ENCODE peak calls at places on chromosomes 1 and 21, in nine cellular contexts. I is CD4-positive, alpha-beta T cell; Y is IMR-90; X is BJ; R is sigmoid colon; K is foreskin keratinocyte; Z is WTC11; S is ascending aorta; W is cardiac fibroblast. A is an unnamed sample.

GRCh38 chr21:25457946-25458345 is 149.3 kb downstream of the MRPL39 start:
- DNase-seq in S (no peak), K (no peak), Y (no peak), Z (no peak), I (no peak), X (no peak), W (no peak), R (no peak), A (no peak)

GRCh38 chr1:218878369-218878768 is 295.3 kb upstream of the LYPLAL1 start:
- DNase-seq in Y (peak), W (peak), K (no peak), S (no peak), X (no peak), R (no peak), I (no peak), Z (no peak), A (no peak)

GRCh38 chr1:183841950-183842816 is 37.3 kb downstream of the RGL1 start:
- DNase-seq in Y (peak), Z (no peak), K (no peak), X (peak), R (peak), I (no peak), W (peak), S (no peak), A (no peak)

GRCh38 chr1:12097321-12097720 is 34.2 kb downstream of the TNFRSF8 start:
- DNase-seq in Y (peak), S (no peak), K (no peak), I (no peak), W (peak), Z (no peak), R (no peak), X (no peak), A (no peak)

GRCh38 chr1:233025156-233025555 is 74.7 kb downstream of the NTPCR start:
- DNase-seq in W (peak), K (no peak), Z (peak), X (no peak), I (no peak), S (no peak), Y (peak), R (no peak), A (peak)

GRCh38 chr1:226733309-226733708 is 5.8 kb downstream of the ITPKB start:
- DNase-seq in Z (no peak), S (no peak), K (no peak), R (no peak), W (no peak), I (no peak), X (no peak), Y (no peak), A (no peak)

GRCh38 chr1:42941640-42942330 is 16.9 kb downstream of the SLC2A1 start:
- DNase-seq in W (peak), X (peak), S (peak), Z (no peak), Y (peak), K (no peak), I (no peak), R (peak), A (no peak)

GRCh38 chr1:11751087-11751486 is 10.9 kb upstream of the C1orf167 start:
- DNase-seq in I (no peak), K (no peak), Z (no peak), X (no peak), Y (no peak), R (no peak), W (no peak), S (no peak), A (no peak)

GRCh38 chr1:63663301-63663700 is 70.1 kb downstream of the PGM1 start:
- DNase-seq in K (peak), I (no peak), Y (peak), Z (no peak), X (peak), W (peak), R (no peak), S (no peak), A (no peak)

GRCh38 chr1:36517415-36517814 is 34.7 kb upstream of the CSF3R start:
- DNase-seq in Y (no peak), K (no peak), S (no peak), I (no peak), X (no peak), Z (no peak), W (no peak), R (peak), A (no peak)

GRCh38 chr1:153985341-153985912 is 712 bp downstream of the RAB13 start:
- DNase-seq in Z (no peak), S (no peak), K (no peak), R (peak), Y (peak), X (no peak), I (no peak), W (peak), A (no peak)

GRCh38 chr1:8213136-8213535 is 104.8 kb upstream of the SLC45A1 start:
- DNase-seq in Y (no peak), Z (no peak), R (no peak), S (no peak), I (no peak), W (no peak), K (no peak), X (no peak), A (no peak)

GRCh38 chr1:216919033-216919970 is 196.1 kb upstream of the ESRRG start:
- DNase-seq in I (no peak), X (no peak), Z (no peak), K (no peak), Y (no peak), W (no peak), R (no peak), S (no peak), A (no peak)

GRCh38 chr1:3573499-3573898 is 37.8 kb downstream of the MEGF6 start:
- DNase-seq in R (peak), Z (no peak), I (no peak), S (no peak), X (no peak), K (no peak), W (no peak), Y (no peak), A (no peak)

GRCh38 chr1:45569962-45570581 is 13.8 kb upstream of the NASP start:
- DNase-seq in W (peak), R (peak), S (no peak), K (no peak), X (peak), Z (peak), I (peak), Y (peak), A (peak)

GRCh38 chr1:212607206-212607923 is 1.2 kb upstream of the ATF3 start:
- DNase-seq in Z (no peak), W (peak), I (no peak), K (peak), R (peak), S (no peak), Y (no peak), X (no peak), A (no peak)

GRCh38 chr1:18927082-18927653 is 24.8 kb upstream of the ALDH4A1 start:
- DNase-seq in I (no peak), Z (no peak), R (no peak), K (no peak), X (no peak), W (no peak), S (no peak), Y (no peak), A (no peak)

GRCh38 chr1:234772345-234773147 is 162.6 kb upstream of the IRF2BP2 start:
- DNase-seq in W (peak), X (peak), Z (no peak), Y (peak), R (peak), K (peak), I (peak), S (peak), A (no peak)

GRCh38 chr1:241677171-241677570 is 25.1 kb downstream of the WDR64 start:
- DNase-seq in Z (no peak), X (no peak), Y (no peak), I (peak), K (no peak), S (no peak), W (no peak), R (no peak), A (no peak)

GRCh38 chr1:230863449-230863848 is 4.9 kb downstream of the C1orf198 start:
- DNase-seq in Z (peak), S (no peak), I (no peak), R (no peak), K (no peak), X (no peak), W (no peak), Y (no peak), A (no peak)

GRCh38 chr21:14482165-14482564 is 64.0 kb downstream of the SAMSN1 start:
- DNase-seq in W (no peak), I (no peak), Y (no peak), Z (no peak), X (no peak), K (no peak), S (no peak), R (no peak), A (no peak)

GRCh38 chr1:213443415-213443814 is 392.4 kb downstream of the RPS6KC1 start:
- DNase-seq in Z (no peak), K (peak), X (no peak), S (no peak), R (no peak), I (no peak), Y (no peak), W (no peak), A (no peak)

GRCh38 chr1:13549021-13549420 is 34.6 kb upstream of the PDPN start:
- DNase-seq in Y (no peak), R (no peak), S (no peak), K (no peak), W (no peak), X (no peak), I (no peak), Z (no peak), A (no peak)

GRCh38 chr1:14296795-14297194 is 301.7 kb upstream of the KAZN start:
- DNase-seq in S (no peak), W (no peak), Y (peak), X (no peak), K (peak), R (no peak), Z (no peak), I (no peak), A (no peak)

GRCh38 chr1:225699336-225699735 is 46.4 kb upstream of the ENAH start:
- DNase-seq in S (no peak), I (no peak), Y (no peak), W (peak), K (no peak), X (no peak), Z (no peak), R (no peak), A (no peak)

GRCh38 chr1:162996261-162996660 is 72.9 kb upstream of the RGS4 start:
- DNase-seq in K (no peak), Z (no peak), I (no peak), R (no peak), X (no peak), Y (peak), S (no peak), W (peak), A (no peak)

GRCh38 chr1:245074232-245074747 is 80.5 kb upstream of the KIF26B start:
- DNase-seq in Z (no peak), X (no peak), R (no peak), W (peak), Y (peak), K (no peak), S (no peak), I (no peak), A (no peak)

DNA sequence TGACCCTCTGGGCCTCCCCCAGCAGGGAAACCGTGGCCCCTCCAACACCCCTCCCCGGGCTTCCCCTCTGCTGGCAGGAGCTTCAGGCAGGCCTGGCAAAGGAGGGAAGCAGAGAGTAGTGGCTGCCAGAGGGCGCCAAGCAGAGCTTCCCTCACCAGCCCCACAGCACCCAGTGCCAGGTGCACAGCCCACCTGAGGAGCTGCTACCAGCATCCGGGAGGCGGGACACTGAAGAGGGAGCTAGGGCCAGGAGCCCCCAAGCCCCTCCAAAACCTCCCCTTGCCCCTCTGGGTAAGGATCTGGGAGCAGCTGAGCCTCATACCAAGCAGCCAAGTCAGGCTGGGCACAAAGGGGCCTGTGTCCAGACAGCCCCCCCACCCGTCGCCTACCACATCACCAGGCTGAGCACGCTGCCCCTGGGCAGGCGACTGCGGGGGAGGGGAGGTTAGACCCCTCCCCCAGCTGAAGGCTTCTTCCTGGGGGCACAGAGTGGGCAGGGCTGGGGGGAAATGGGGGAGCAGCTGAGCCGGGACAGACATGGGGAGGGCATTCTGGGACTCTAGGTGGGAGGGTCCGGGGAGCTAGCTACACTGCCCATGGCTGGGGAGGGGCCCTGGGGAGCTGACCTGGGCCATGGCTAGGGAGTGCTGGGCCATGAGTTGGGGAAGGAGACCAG is 19.7 kb downstream of the CCDC24 start:
- DNase-seq in Y (no peak), W (no peak), K (no peak), I (no peak), S (no peak), X (no peak), R (no peak), Z (no peak), A (no peak)
- TF ChIP-seq CTCF in Y (no peak), W (no peak), K (peak), I (no peak), S (no peak), X (no peak), R (no peak), Z (no peak), A (no peak)

DNA sequence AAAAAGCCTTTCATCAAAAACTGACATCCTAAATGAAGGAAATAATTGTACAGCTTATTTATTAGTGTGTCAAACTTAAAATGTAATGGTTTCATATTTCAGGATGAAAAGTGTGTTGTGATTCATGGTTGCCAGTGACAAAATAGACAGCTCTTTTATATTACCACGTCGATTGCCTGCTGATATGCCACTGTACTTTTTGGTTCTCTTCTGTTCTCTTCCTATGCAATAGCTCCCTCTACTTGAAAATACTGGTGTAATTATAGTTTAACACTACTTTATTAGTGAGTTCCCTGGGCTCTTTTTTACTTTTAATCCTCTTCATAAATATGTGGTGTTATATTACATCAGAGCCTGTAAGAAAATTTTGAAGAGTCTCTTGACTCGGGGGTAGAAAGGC is 111.3 kb downstream of the PATJ start:
- DNase-seq in X (no peak), R (no peak), W (peak), Z (no peak), Y (peak), I (no peak), K (no peak), S (no peak), A (no peak)
- TF ChIP-seq CTCF in X (peak), R (no peak), W (peak), Z (no peak), Y (peak), I (no peak), K (peak), S (peak), A (peak)

GRCh38 chr1:246809473-246809872 is 85.3 kb downstream of the SCCPDH start:
- DNase-seq in S (no peak), K (no peak), R (no peak), X (no peak), I (no peak), Y (no peak), W (no peak), Z (no peak), A (no peak)
- TF ChIP-seq CTCF in S (no peak), K (no peak), R (no peak), X (no peak), I (no peak), Y (no peak), W (no peak), Z (no peak), A (no peak)

GRCh38 chr1:92748138-92748537 is 36.8 kb downstream of the EVI5 start:
- DNase-seq in Y (no peak), K (no peak), Z (no peak), R (no peak), X (no peak), I (no peak), W (no peak), S (no peak), A (no peak)
- TF ChIP-seq CTCF in Y (no peak), K (no peak), Z (no peak), R (peak), X (peak), I (no peak), W (no peak), S (no peak), A (peak)

A was measured in neural crest cell.